ENCODE peak calls at places on chromosomes 4 and X, in nine cellular contexts. One of them, this sample, is unnamed.

GRCh38 chr4:173837517-173837916 is 307.5 kb upstream of the HAND2 start:
- DNase-seq in choroid plexus epithelial cell: no peak
- DNase-seq in NCI-H69: no peak
- DNase-seq in HS-27A: no peak
- DNase-seq in retina: no peak
- DNase-seq in hippocampal formation: no peak
- DNase-seq in NCI-H510A treated with DMSO at 0.1 percent for 48 hours: no peak
- DNase-seq in activated CD4-positive, alpha-beta T cell treated with anti-CD3 and anti-CD28 coated beads, Interleukin-2, amount 10 ng/mL, durations not matched to agents 7 days and 5 days: no peak
- DNase-seq in tibial nerve: no peak
- DNase-seq in this sample: no peak

GRCh38 chr4:157128395-157128794 is 52.4 kb downstream of the GLRB start:
- DNase-seq in choroid plexus epithelial cell: peak
- DNase-seq in NCI-H69: peak
- DNase-seq in HS-27A: peak
- DNase-seq in retina: no peak
- DNase-seq in hippocampal formation: no peak
- DNase-seq in NCI-H510A treated with DMSO at 0.1 percent for 48 hours: peak
- DNase-seq in activated CD4-positive, alpha-beta T cell treated with anti-CD3 and anti-CD28 coated beads, Interleukin-2, amount 10 ng/mL, durations not matched to agents 7 days and 5 days: no peak
- DNase-seq in tibial nerve: no peak
- DNase-seq in this sample: no peak

GRCh38 chrX:24259544-24260240 is 54.2 kb downstream of the SUPT20HL2 start:
- DNase-seq in choroid plexus epithelial cell: peak
- DNase-seq in NCI-H69: peak
- DNase-seq in HS-27A: no peak
- DNase-seq in retina: peak
- DNase-seq in hippocampal formation: no peak
- DNase-seq in NCI-H510A treated with DMSO at 0.1 percent for 48 hours: peak
- DNase-seq in activated CD4-positive, alpha-beta T cell treated with anti-CD3 and anti-CD28 coated beads, Interleukin-2, amount 10 ng/mL, durations not matched to agents 7 days and 5 days: peak
- DNase-seq in tibial nerve: no peak
- DNase-seq in this sample: no peak

GRCh38 chr4:77994194-77994721 is 62.9 kb upstream of the FRAS1 start:
- DNase-seq in choroid plexus epithelial cell: peak
- DNase-seq in NCI-H69: no peak
- DNase-seq in HS-27A: peak
- DNase-seq in retina: peak
- DNase-seq in hippocampal formation: no peak
- DNase-seq in NCI-H510A treated with DMSO at 0.1 percent for 48 hours: no peak
- DNase-seq in activated CD4-positive, alpha-beta T cell treated with anti-CD3 and anti-CD28 coated beads, Interleukin-2, amount 10 ng/mL, durations not matched to agents 7 days and 5 days: peak
- DNase-seq in tibial nerve: no peak
- DNase-seq in this sample: no peak

GRCh38 chr4:44532851-44533250 is 84.2 kb upstream of the KCTD8 start:
- DNase-seq in choroid plexus epithelial cell: no peak
- DNase-seq in NCI-H69: no peak
- DNase-seq in HS-27A: no peak
- DNase-seq in retina: no peak
- DNase-seq in hippocampal formation: no peak
- DNase-seq in NCI-H510A treated with DMSO at 0.1 percent for 48 hours: no peak
- DNase-seq in activated CD4-positive, alpha-beta T cell treated with anti-CD3 and anti-CD28 coated beads, Interleukin-2, amount 10 ng/mL, durations not matched to agents 7 days and 5 days: no peak
- DNase-seq in tibial nerve: no peak
- DNase-seq in this sample: no peak

GRCh38 chrX:20594985-20595384 is 328.3 kb upstream of the RPS6KA3 start:
- DNase-seq in choroid plexus epithelial cell: peak
- DNase-seq in NCI-H69: no peak
- DNase-seq in HS-27A: no peak
- DNase-seq in retina: peak
- DNase-seq in hippocampal formation: no peak
- DNase-seq in NCI-H510A treated with DMSO at 0.1 percent for 48 hours: no peak
- DNase-seq in activated CD4-positive, alpha-beta T cell treated with anti-CD3 and anti-CD28 coated beads, Interleukin-2, amount 10 ng/mL, durations not matched to agents 7 days and 5 days: no peak
- DNase-seq in tibial nerve: no peak
- DNase-seq in this sample: no peak

GRCh38 chr4:20592666-20593065 is 107.6 kb upstream of the PACRGL start:
- DNase-seq in choroid plexus epithelial cell: peak
- DNase-seq in NCI-H69: no peak
- DNase-seq in HS-27A: no peak
- DNase-seq in retina: no peak
- DNase-seq in hippocampal formation: no peak
- DNase-seq in NCI-H510A treated with DMSO at 0.1 percent for 48 hours: no peak
- DNase-seq in activated CD4-positive, alpha-beta T cell treated with anti-CD3 and anti-CD28 coated beads, Interleukin-2, amount 10 ng/mL, durations not matched to agents 7 days and 5 days: no peak
- DNase-seq in tibial nerve: no peak
- DNase-seq in this sample: no peak

GRCh38 chr4:165381821-165382373 is 3.1 kb downstream of the CPE start:
- DNase-seq in choroid plexus epithelial cell: no peak
- DNase-seq in NCI-H69: peak
- DNase-seq in HS-27A: no peak
- DNase-seq in retina: no peak
- DNase-seq in hippocampal formation: no peak
- DNase-seq in NCI-H510A treated with DMSO at 0.1 percent for 48 hours: peak
- DNase-seq in activated CD4-positive, alpha-beta T cell treated with anti-CD3 and anti-CD28 coated beads, Interleukin-2, amount 10 ng/mL, durations not matched to agents 7 days and 5 days: no peak
- DNase-seq in tibial nerve: no peak
- DNase-seq in this sample: no peak

GRCh38 chrX:47227334-47227583 is 5.5 kb upstream of the USP11 start:
- DNase-seq in choroid plexus epithelial cell: no peak
- DNase-seq in NCI-H69: no peak
- DNase-seq in HS-27A: no peak
- DNase-seq in retina: no peak
- DNase-seq in hippocampal formation: no peak
- DNase-seq in NCI-H510A treated with DMSO at 0.1 percent for 48 hours: no peak
- DNase-seq in activated CD4-positive, alpha-beta T cell treated with anti-CD3 and anti-CD28 coated beads, Interleukin-2, amount 10 ng/mL, durations not matched to agents 7 days and 5 days: no peak
- DNase-seq in tibial nerve: no peak
- DNase-seq in this sample: no peak

GRCh38 chr4:126038492-126039236 is 723.9 kb downstream of the FAT4 start:
- DNase-seq in choroid plexus epithelial cell: peak
- DNase-seq in NCI-H69: no peak
- DNase-seq in HS-27A: no peak
- DNase-seq in retina: no peak
- DNase-seq in hippocampal formation: no peak
- DNase-seq in NCI-H510A treated with DMSO at 0.1 percent for 48 hours: no peak
- DNase-seq in activated CD4-positive, alpha-beta T cell treated with anti-CD3 and anti-CD28 coated beads, Interleukin-2, amount 10 ng/mL, durations not matched to agents 7 days and 5 days: no peak
- DNase-seq in tibial nerve: no peak
- DNase-seq in this sample: no peak

GRCh38 chr4:9898596-9899345 is 117.3 kb downstream of the DRD5 start:
- DNase-seq in choroid plexus epithelial cell: peak
- DNase-seq in NCI-H69: no peak
- DNase-seq in HS-27A: no peak
- DNase-seq in retina: no peak
- DNase-seq in hippocampal formation: no peak
- DNase-seq in NCI-H510A treated with DMSO at 0.1 percent for 48 hours: no peak
- DNase-seq in activated CD4-positive, alpha-beta T cell treated with anti-CD3 and anti-CD28 coated beads, Interleukin-2, amount 10 ng/mL, durations not matched to agents 7 days and 5 days: no peak
- DNase-seq in tibial nerve: no peak
- DNase-seq in this sample: peak

GRCh38 chrX:40539214-40540142 is 41.3 kb upstream of the ATP6AP2 start:
- DNase-seq in choroid plexus epithelial cell: peak
- DNase-seq in NCI-H69: peak
- DNase-seq in HS-27A: no peak
- DNase-seq in retina: peak
- DNase-seq in hippocampal formation: no peak
- DNase-seq in NCI-H510A treated with DMSO at 0.1 percent for 48 hours: peak
- DNase-seq in activated CD4-positive, alpha-beta T cell treated with anti-CD3 and anti-CD28 coated beads, Interleukin-2, amount 10 ng/mL, durations not matched to agents 7 days and 5 days: peak
- DNase-seq in tibial nerve: no peak
- DNase-seq in this sample: peak

GRCh38 chrX:69158166-69159040 is 6.8 kb downstream of the PJA1 start:
- DNase-seq in choroid plexus epithelial cell: peak
- DNase-seq in NCI-H69: peak
- DNase-seq in HS-27A: no peak
- DNase-seq in retina: no peak
- DNase-seq in hippocampal formation: no peak
- DNase-seq in NCI-H510A treated with DMSO at 0.1 percent for 48 hours: peak
- DNase-seq in activated CD4-positive, alpha-beta T cell treated with anti-CD3 and anti-CD28 coated beads, Interleukin-2, amount 10 ng/mL, durations not matched to agents 7 days and 5 days: peak
- DNase-seq in tibial nerve: peak
- DNase-seq in this sample: peak

GRCh38 chr4:134027931-134028330 is 173.7 kb downstream of the PABPC4L start:
- DNase-seq in choroid plexus epithelial cell: peak
- DNase-seq in NCI-H69: peak
- DNase-seq in HS-27A: peak
- DNase-seq in retina: no peak
- DNase-seq in hippocampal formation: no peak
- DNase-seq in NCI-H510A treated with DMSO at 0.1 percent for 48 hours: no peak
- DNase-seq in activated CD4-positive, alpha-beta T cell treated with anti-CD3 and anti-CD28 coated beads, Interleukin-2, amount 10 ng/mL, durations not matched to agents 7 days and 5 days: no peak
- DNase-seq in tibial nerve: no peak
- DNase-seq in this sample: no peak

GRCh38 chr4:90960840-90961239 is 833.6 kb downstream of the CCSER1 start:
- DNase-seq in choroid plexus epithelial cell: no peak
- DNase-seq in NCI-H69: peak
- DNase-seq in HS-27A: no peak
- DNase-seq in retina: no peak
- DNase-seq in hippocampal formation: no peak
- DNase-seq in NCI-H510A treated with DMSO at 0.1 percent for 48 hours: no peak
- DNase-seq in activated CD4-positive, alpha-beta T cell treated with anti-CD3 and anti-CD28 coated beads, Interleukin-2, amount 10 ng/mL, durations not matched to agents 7 days and 5 days: no peak
- DNase-seq in tibial nerve: no peak
- DNase-seq in this sample: no peak

GRCh38 chr4:42143996-42144395 is 8.5 kb downstream of the BEND4 start:
- DNase-seq in choroid plexus epithelial cell: no peak
- DNase-seq in NCI-H69: no peak
- DNase-seq in HS-27A: no peak
- DNase-seq in retina: no peak
- DNase-seq in hippocampal formation: no peak
- DNase-seq in NCI-H510A treated with DMSO at 0.1 percent for 48 hours: no peak
- DNase-seq in activated CD4-positive, alpha-beta T cell treated with anti-CD3 and anti-CD28 coated beads, Interleukin-2, amount 10 ng/mL, durations not matched to agents 7 days and 5 days: no peak
- DNase-seq in tibial nerve: no peak
- DNase-seq in this sample: no peak

GRCh38 chr4:55947912-55948725 is 626 bp upstream of the CEP135 start:
- DNase-seq in choroid plexus epithelial cell: peak
- DNase-seq in NCI-H69: peak
- DNase-seq in HS-27A: peak
- DNase-seq in retina: no peak
- DNase-seq in hippocampal formation: no peak
- DNase-seq in NCI-H510A treated with DMSO at 0.1 percent for 48 hours: no peak
- DNase-seq in activated CD4-positive, alpha-beta T cell treated with anti-CD3 and anti-CD28 coated beads, Interleukin-2, amount 10 ng/mL, durations not matched to agents 7 days and 5 days: peak
- DNase-seq in tibial nerve: no peak
- DNase-seq in this sample: no peak

GRCh38 chr4:152075253-152075928 is 314.6 kb upstream of the GATB start:
- DNase-seq in choroid plexus epithelial cell: no peak
- DNase-seq in NCI-H69: no peak
- DNase-seq in HS-27A: no peak
- DNase-seq in retina: no peak
- DNase-seq in hippocampal formation: no peak
- DNase-seq in NCI-H510A treated with DMSO at 0.1 percent for 48 hours: no peak
- DNase-seq in activated CD4-positive, alpha-beta T cell treated with anti-CD3 and anti-CD28 coated beads, Interleukin-2, amount 10 ng/mL, durations not matched to agents 7 days and 5 days: no peak
- DNase-seq in tibial nerve: no peak
- DNase-seq in this sample: no peak

GRCh38 chrX:45667666-45668065 is 467.0 kb upstream of the DIPK2B start:
- DNase-seq in choroid plexus epithelial cell: peak
- DNase-seq in NCI-H69: no peak
- DNase-seq in HS-27A: no peak
- DNase-seq in retina: no peak
- DNase-seq in hippocampal formation: no peak
- DNase-seq in NCI-H510A treated with DMSO at 0.1 percent for 48 hours: no peak
- DNase-seq in activated CD4-positive, alpha-beta T cell treated with anti-CD3 and anti-CD28 coated beads, Interleukin-2, amount 10 ng/mL, durations not matched to agents 7 days and 5 days: no peak
- DNase-seq in tibial nerve: no peak
- DNase-seq in this sample: no peak

GRCh38 chr4:104752337-104752736 is 257.6 kb upstream of the CXXC4 start:
- DNase-seq in choroid plexus epithelial cell: no peak
- DNase-seq in NCI-H69: no peak
- DNase-seq in HS-27A: no peak
- DNase-seq in retina: no peak
- DNase-seq in hippocampal formation: no peak
- DNase-seq in NCI-H510A treated with DMSO at 0.1 percent for 48 hours: no peak
- DNase-seq in activated CD4-positive, alpha-beta T cell treated with anti-CD3 and anti-CD28 coated beads, Interleukin-2, amount 10 ng/mL, durations not matched to agents 7 days and 5 days: no peak
- DNase-seq in tibial nerve: no peak
- DNase-seq in this sample: no peak

GRCh38 chr4:147975325-147975724 is 243.4 kb downstream of the ARHGAP10 start:
- DNase-seq in choroid plexus epithelial cell: peak
- DNase-seq in NCI-H69: no peak
- DNase-seq in HS-27A: no peak
- DNase-seq in retina: no peak
- DNase-seq in hippocampal formation: no peak
- DNase-seq in NCI-H510A treated with DMSO at 0.1 percent for 48 hours: no peak
- DNase-seq in activated CD4-positive, alpha-beta T cell treated with anti-CD3 and anti-CD28 coated beads, Interleukin-2, amount 10 ng/mL, durations not matched to agents 7 days and 5 days: no peak
- DNase-seq in tibial nerve: no peak
- DNase-seq in this sample: no peak

GRCh38 chr4:41009411-41009810 is 204.9 kb downstream of the APBB2 start:
- DNase-seq in choroid plexus epithelial cell: peak
- DNase-seq in NCI-H69: peak
- DNase-seq in HS-27A: no peak
- DNase-seq in retina: no peak
- DNase-seq in hippocampal formation: no peak
- DNase-seq in NCI-H510A treated with DMSO at 0.1 percent for 48 hours: no peak
- DNase-seq in activated CD4-positive, alpha-beta T cell treated with anti-CD3 and anti-CD28 coated beads, Interleukin-2, amount 10 ng/mL, durations not matched to agents 7 days and 5 days: no peak
- DNase-seq in tibial nerve: no peak
- DNase-seq in this sample: no peak

GRCh38 chrX:150269613-150270254 is 93.4 kb upstream of the MAMLD1 start:
- DNase-seq in choroid plexus epithelial cell: no peak
- DNase-seq in NCI-H69: no peak
- DNase-seq in HS-27A: no peak
- DNase-seq in retina: peak
- DNase-seq in hippocampal formation: no peak
- DNase-seq in NCI-H510A treated with DMSO at 0.1 percent for 48 hours: no peak
- DNase-seq in activated CD4-positive, alpha-beta T cell treated with anti-CD3 and anti-CD28 coated beads, Interleukin-2, amount 10 ng/mL, durations not matched to agents 7 days and 5 days: no peak
- DNase-seq in tibial nerve: no peak
- DNase-seq in this sample: no peak

GRCh38 chr4:152929888-152930287 is 6.2 kb upstream of the FHDC1 start:
- DNase-seq in choroid plexus epithelial cell: no peak
- DNase-seq in NCI-H69: peak
- DNase-seq in HS-27A: no peak
- DNase-seq in retina: no peak
- DNase-seq in hippocampal formation: no peak
- DNase-seq in NCI-H510A treated with DMSO at 0.1 percent for 48 hours: no peak
- DNase-seq in activated CD4-positive, alpha-beta T cell treated with anti-CD3 and anti-CD28 coated beads, Interleukin-2, amount 10 ng/mL, durations not matched to agents 7 days and 5 days: no peak
- DNase-seq in tibial nerve: no peak
- DNase-seq in this sample: no peak

GRCh38 chr4:127479031-127479622 is 153.6 kb upstream of the INTU start:
- DNase-seq in choroid plexus epithelial cell: peak
- DNase-seq in NCI-H69: peak
- DNase-seq in HS-27A: no peak
- DNase-seq in retina: peak
- DNase-seq in hippocampal formation: no peak
- DNase-seq in NCI-H510A treated with DMSO at 0.1 percent for 48 hours: peak
- DNase-seq in activated CD4-positive, alpha-beta T cell treated with anti-CD3 and anti-CD28 coated beads, Interleukin-2, amount 10 ng/mL, durations not matched to agents 7 days and 5 days: no peak
- DNase-seq in tibial nerve: no peak
- DNase-seq in this sample: no peak

GRCh38 chr4:73751830-73752229 is 11.5 kb downstream of the CXCL8 start:
- DNase-seq in choroid plexus epithelial cell: no peak
- DNase-seq in NCI-H69: no peak
- DNase-seq in HS-27A: no peak
- DNase-seq in retina: no peak
- DNase-seq in hippocampal formation: no peak
- DNase-seq in NCI-H510A treated with DMSO at 0.1 percent for 48 hours: no peak
- DNase-seq in activated CD4-positive, alpha-beta T cell treated with anti-CD3 and anti-CD28 coated beads, Interleukin-2, amount 10 ng/mL, durations not matched to agents 7 days and 5 days: no peak
- DNase-seq in tibial nerve: no peak
- DNase-seq in this sample: no peak

GRCh38 chr4:98662619-98663225 is 4.3 kb upstream of the TSPAN5 start:
- DNase-seq in choroid plexus epithelial cell: no peak
- DNase-seq in NCI-H69: peak
- DNase-seq in HS-27A: no peak
- DNase-seq in retina: peak
- DNase-seq in hippocampal formation: no peak
- DNase-seq in NCI-H510A treated with DMSO at 0.1 percent for 48 hours: peak
- DNase-seq in activated CD4-positive, alpha-beta T cell treated with anti-CD3 and anti-CD28 coated beads, Interleukin-2, amount 10 ng/mL, durations not matched to agents 7 days and 5 days: peak
- DNase-seq in tibial nerve: no peak
- DNase-seq in this sample: no peak

GRCh38 chr4:762211-763190 is 56.9 kb downstream of the PCGF3 start:
- DNase-seq in choroid plexus epithelial cell: peak
- DNase-seq in NCI-H69: no peak
- DNase-seq in HS-27A: no peak
- DNase-seq in retina: no peak
- DNase-seq in hippocampal formation: no peak
- DNase-seq in NCI-H510A treated with DMSO at 0.1 percent for 48 hours: no peak
- DNase-seq in activated CD4-positive, alpha-beta T cell treated with anti-CD3 and anti-CD28 coated beads, Interleukin-2, amount 10 ng/mL, durations not matched to agents 7 days and 5 days: no peak
- DNase-seq in tibial nerve: no peak
- DNase-seq in this sample: no peak

GRCh38 chrX:120813982-120814381 is 61.7 kb downstream of the CT47B1 start:
- DNase-seq in choroid plexus epithelial cell: no peak
- DNase-seq in NCI-H69: no peak
- DNase-seq in HS-27A: no peak
- DNase-seq in retina: no peak
- DNase-seq in hippocampal formation: no peak
- DNase-seq in NCI-H510A treated with DMSO at 0.1 percent for 48 hours: no peak
- DNase-seq in activated CD4-positive, alpha-beta T cell treated with anti-CD3 and anti-CD28 coated beads, Interleukin-2, amount 10 ng/mL, durations not matched to agents 7 days and 5 days: no peak
- DNase-seq in tibial nerve: no peak
- DNase-seq in this sample: no peak

GRCh38 chr4:76377922-76378321 is 43.0 kb downstream of the CCDC158 start:
- DNase-seq in choroid plexus epithelial cell: peak
- DNase-seq in NCI-H69: peak
- DNase-seq in HS-27A: peak
- DNase-seq in retina: peak
- DNase-seq in hippocampal formation: no peak
- DNase-seq in NCI-H510A treated with DMSO at 0.1 percent for 48 hours: no peak
- DNase-seq in activated CD4-positive, alpha-beta T cell treated with anti-CD3 and anti-CD28 coated beads, Interleukin-2, amount 10 ng/mL, durations not matched to agents 7 days and 5 days: peak
- DNase-seq in tibial nerve: no peak
- DNase-seq in this sample: peak

GRCh38 chr4:59814402-59814801 is 1385.7 kb upstream of the ADGRL3 start:
- DNase-seq in choroid plexus epithelial cell: no peak
- DNase-seq in NCI-H69: no peak
- DNase-seq in HS-27A: no peak
- DNase-seq in retina: peak
- DNase-seq in hippocampal formation: no peak
- DNase-seq in NCI-H510A treated with DMSO at 0.1 percent for 48 hours: no peak
- DNase-seq in activated CD4-positive, alpha-beta T cell treated with anti-CD3 and anti-CD28 coated beads, Interleukin-2, amount 10 ng/mL, durations not matched to agents 7 days and 5 days: no peak
- DNase-seq in tibial nerve: no peak
- DNase-seq in this sample: no peak